ENCODE peak calls at places on chromosomes 7 and 10, in four cellular contexts. One of them, this sample, is unnamed.

GRCh38 chr7:280461-280860 is 9.5 kb upstream of the FOXL3 start:
- DNase-seq in activated naive CD8-positive, alpha-beta T cell treated with anti-CD3 and anti-CD28 coated beads, Interleukin-2, amount 10 ng/mL, durations not matched to agents 7 days and 5 days: no peak
- DNase-seq in activated CD8-positive, alpha-beta memory T cell treated with anti-CD3 and anti-CD28 coated beads for 24 hours: no peak
- DNase-seq in A172: no peak
- DNase-seq in this sample: no peak

GRCh38 chr7:128022631-128023532 is 8.4 kb downstream of the LRRC4 start:
- DNase-seq in A172: no peak
- DNase-seq in activated naive CD8-positive, alpha-beta T cell treated with anti-CD3 and anti-CD28 coated beads, Interleukin-2, amount 10 ng/mL, durations not matched to agents 7 days and 5 days: no peak
- DNase-seq in activated CD8-positive, alpha-beta memory T cell treated with anti-CD3 and anti-CD28 coated beads for 24 hours: no peak
- DNase-seq in this sample: peak

GRCh38 chr10:102764340-102765257 is 20.9 kb downstream of the WBP1L start:
- DNase-seq in activated naive CD8-positive, alpha-beta T cell treated with anti-CD3 and anti-CD28 coated beads, Interleukin-2, amount 10 ng/mL, durations not matched to agents 7 days and 5 days: no peak
- DNase-seq in activated CD8-positive, alpha-beta memory T cell treated with anti-CD3 and anti-CD28 coated beads for 24 hours: no peak
- DNase-seq in A172: no peak
- DNase-seq in this sample: no peak

GRCh38 chr7:1990001-1990670 is 242.6 kb downstream of the MAD1L1 start:
- DNase-seq in activated CD8-positive, alpha-beta memory T cell treated with anti-CD3 and anti-CD28 coated beads for 24 hours: no peak
- DNase-seq in activated naive CD8-positive, alpha-beta T cell treated with anti-CD3 and anti-CD28 coated beads, Interleukin-2, amount 10 ng/mL, durations not matched to agents 7 days and 5 days: no peak
- DNase-seq in A172: no peak
- DNase-seq in this sample: no peak

GRCh38 chr7:2010101-2010500 is 222.6 kb downstream of the MAD1L1 start:
- DNase-seq in activated naive CD8-positive, alpha-beta T cell treated with anti-CD3 and anti-CD28 coated beads, Interleukin-2, amount 10 ng/mL, durations not matched to agents 7 days and 5 days: no peak
- DNase-seq in A172: no peak
- DNase-seq in activated CD8-positive, alpha-beta memory T cell treated with anti-CD3 and anti-CD28 coated beads for 24 hours: no peak
- DNase-seq in this sample: no peak

GRCh38 chr10:68759967-68760366 is 38.9 kb downstream of the CCAR1 start:
- DNase-seq in activated CD8-positive, alpha-beta memory T cell treated with anti-CD3 and anti-CD28 coated beads for 24 hours: no peak
- DNase-seq in A172: no peak
- DNase-seq in activated naive CD8-positive, alpha-beta T cell treated with anti-CD3 and anti-CD28 coated beads, Interleukin-2, amount 10 ng/mL, durations not matched to agents 7 days and 5 days: no peak
- DNase-seq in this sample: no peak

GRCh38 chr10:60704480-60704879 is 73.8 kb upstream of the CDK1 start:
- DNase-seq in activated naive CD8-positive, alpha-beta T cell treated with anti-CD3 and anti-CD28 coated beads, Interleukin-2, amount 10 ng/mL, durations not matched to agents 7 days and 5 days: no peak
- DNase-seq in activated CD8-positive, alpha-beta memory T cell treated with anti-CD3 and anti-CD28 coated beads for 24 hours: no peak
- DNase-seq in A172: no peak
- DNase-seq in this sample: no peak

GRCh38 chr10:96512524-96512991 is 1.2 kb downstream of the TLL2 start:
- DNase-seq in activated naive CD8-positive, alpha-beta T cell treated with anti-CD3 and anti-CD28 coated beads, Interleukin-2, amount 10 ng/mL, durations not matched to agents 7 days and 5 days: peak
- DNase-seq in activated CD8-positive, alpha-beta memory T cell treated with anti-CD3 and anti-CD28 coated beads for 24 hours: peak
- DNase-seq in A172: no peak
- DNase-seq in this sample: no peak

GRCh38 chr7:110940756-110941155 is 150.2 kb upstream of the LRRN3 start:
- DNase-seq in A172: no peak
- DNase-seq in activated naive CD8-positive, alpha-beta T cell treated with anti-CD3 and anti-CD28 coated beads, Interleukin-2, amount 10 ng/mL, durations not matched to agents 7 days and 5 days: no peak
- DNase-seq in activated CD8-positive, alpha-beta memory T cell treated with anti-CD3 and anti-CD28 coated beads for 24 hours: no peak
- DNase-seq in this sample: no peak

GRCh38 chr7:35512716-35513115 is 182.2 kb downstream of the HERPUD2 start:
- DNase-seq in activated CD8-positive, alpha-beta memory T cell treated with anti-CD3 and anti-CD28 coated beads for 24 hours: no peak
- DNase-seq in A172: no peak
- DNase-seq in activated naive CD8-positive, alpha-beta T cell treated with anti-CD3 and anti-CD28 coated beads, Interleukin-2, amount 10 ng/mL, durations not matched to agents 7 days and 5 days: no peak
- DNase-seq in this sample: no peak

GRCh38 chr10:128908109-128908898 is 558.7 kb upstream of the MGMT start:
- DNase-seq in activated CD8-positive, alpha-beta memory T cell treated with anti-CD3 and anti-CD28 coated beads for 24 hours: no peak
- DNase-seq in A172: no peak
- DNase-seq in activated naive CD8-positive, alpha-beta T cell treated with anti-CD3 and anti-CD28 coated beads, Interleukin-2, amount 10 ng/mL, durations not matched to agents 7 days and 5 days: no peak
- DNase-seq in this sample: no peak

GRCh38 chr10:3237055-3237454 is 64.5 kb upstream of the PITRM1 start:
- DNase-seq in activated CD8-positive, alpha-beta memory T cell treated with anti-CD3 and anti-CD28 coated beads for 24 hours: no peak
- DNase-seq in activated naive CD8-positive, alpha-beta T cell treated with anti-CD3 and anti-CD28 coated beads, Interleukin-2, amount 10 ng/mL, durations not matched to agents 7 days and 5 days: no peak
- DNase-seq in A172: no peak
- DNase-seq in this sample: no peak

GRCh38 chr10:14414901-14415300 is 84.2 kb upstream of the FRMD4A start:
- DNase-seq in activated CD8-positive, alpha-beta memory T cell treated with anti-CD3 and anti-CD28 coated beads for 24 hours: no peak
- DNase-seq in activated naive CD8-positive, alpha-beta T cell treated with anti-CD3 and anti-CD28 coated beads, Interleukin-2, amount 10 ng/mL, durations not matched to agents 7 days and 5 days: no peak
- DNase-seq in A172: peak
- DNase-seq in this sample: no peak

GRCh38 chr7:137890449-137890916 is 43.7 kb upstream of the DGKI start:
- DNase-seq in activated CD8-positive, alpha-beta memory T cell treated with anti-CD3 and anti-CD28 coated beads for 24 hours: no peak
- DNase-seq in activated naive CD8-positive, alpha-beta T cell treated with anti-CD3 and anti-CD28 coated beads, Interleukin-2, amount 10 ng/mL, durations not matched to agents 7 days and 5 days: no peak
- DNase-seq in A172: no peak
- DNase-seq in this sample: no peak

GRCh38 chr7:24778543-24779282 is 21.4 kb upstream of the GSDME start:
- DNase-seq in A172: peak
- DNase-seq in activated CD8-positive, alpha-beta memory T cell treated with anti-CD3 and anti-CD28 coated beads for 24 hours: no peak
- DNase-seq in activated naive CD8-positive, alpha-beta T cell treated with anti-CD3 and anti-CD28 coated beads, Interleukin-2, amount 10 ng/mL, durations not matched to agents 7 days and 5 days: no peak
- DNase-seq in this sample: no peak

GRCh38 chr10:29245476-29245875 is 43.4 kb upstream of the LYZL1 start:
- DNase-seq in activated CD8-positive, alpha-beta memory T cell treated with anti-CD3 and anti-CD28 coated beads for 24 hours: no peak
- DNase-seq in activated naive CD8-positive, alpha-beta T cell treated with anti-CD3 and anti-CD28 coated beads, Interleukin-2, amount 10 ng/mL, durations not matched to agents 7 days and 5 days: no peak
- DNase-seq in A172: no peak
- DNase-seq in this sample: no peak

This sample was measured in RWPE1.